ENCODE peak calls at places on chromosomes 2 and 18, in seven cellular contexts. O is stimulated activated CD8-positive, alpha-beta memory T cell treated with anti-CD3 and anti-CD28 coated beads, Interleukin-12 subunit alpha, Interleukin-12 subunit beta, amount 100 ng/mL, for 4 hours; P is NCI-H1417; H is AG08396; E is A549; D is NCI-H82; S is transverse colon. N is an unnamed sample.

GRCh38 chr2:86785456-86785855 is 5.3 kb downstream of the CD8A start:
- DNase-seq in H (no peak), O (peak), S (no peak), P (no peak), E (no peak), D (no peak), N (no peak)

GRCh38 chr2:120934891-120935338 is 199.2 kb downstream of the GLI2 start:
- DNase-seq in D (no peak), S (peak), E (peak), O (no peak), P (no peak), H (peak), N (no peak)

GRCh38 chr2:114424699-114425098 is 17.7 kb upstream of the DPP10 start:
- DNase-seq in O (no peak), E (no peak), P (no peak), H (no peak), D (no peak), S (no peak), N (no peak)

GRCh38 chr2:126932529-126932928 is 33.8 kb downstream of the TEX51 start:
- DNase-seq in D (no peak), E (no peak), O (no peak), H (no peak), S (no peak), P (no peak), N (no peak)

GRCh38 chr2:28406276-28407096 is 13.8 kb downstream of the FOSL2 start:
- DNase-seq in H (no peak), E (no peak), P (no peak), S (peak), D (no peak), O (peak), N (peak)

GRCh38 chr2:237459741-237460174 is 27.3 kb upstream of the MLPH start:
- DNase-seq in P (no peak), H (peak), O (no peak), E (peak), S (no peak), D (no peak), N (no peak)

GRCh38 chr2:195447353-195447975 is 209.6 kb upstream of the SLC39A10 start:
- DNase-seq in S (peak), H (no peak), E (peak), O (no peak), D (no peak), P (no peak), N (no peak)

GRCh38 chr2:100893753-100894530 is 74.0 kb downstream of the NPAS2 start:
- DNase-seq in P (no peak), E (peak), O (no peak), D (no peak), H (no peak), S (no peak), N (no peak)

GRCh38 chr18:74556166-74556565 is 21.9 kb downstream of the CNDP1 start:
- DNase-seq in E (no peak), P (no peak), D (no peak), S (no peak), H (no peak), O (no peak), N (no peak)

GRCh38 chr2:100988630-100989417 is 13.3 kb upstream of the RPL31 start:
- DNase-seq in H (no peak), S (no peak), D (no peak), E (no peak), P (no peak), O (no peak), N (no peak)

GRCh38 chr2:104597942-104598341 is 256.0 kb upstream of the POU3F3 start:
- DNase-seq in S (no peak), D (no peak), O (no peak), H (no peak), E (no peak), P (no peak), N (no peak)

GRCh38 chr2:2707111-2708035 is 376.3 kb upstream of the MYT1L start:
- DNase-seq in D (no peak), E (no peak), P (no peak), S (no peak), O (no peak), H (no peak), N (no peak)

GRCh38 chr2:234289789-234290188 is 207.1 kb downstream of the ARL4C start:
- DNase-seq in S (no peak), E (peak), D (no peak), P (no peak), O (peak), H (peak), N (peak)

GRCh38 chr2:166494140-166494544 is at the start of gene SCN7A:
- DNase-seq in H (peak), E (no peak), P (peak), O (no peak), D (peak), S (peak), N (peak)

GRCh38 chr2:27498975-27499374 is 2.3 kb downstream of the GCKR start:
- DNase-seq in E (no peak), O (no peak), H (no peak), S (no peak), D (no peak), P (no peak), N (no peak)

GRCh38 chr2:174025271-174026121 is 60.3 kb upstream of the SP3 start:
- DNase-seq in P (no peak), D (no peak), O (no peak), H (peak), E (no peak), S (peak), N (peak)

GRCh38 chr2:61282104-61282590 is 120.2 kb downstream of the C2orf74 start:
- DNase-seq in S (no peak), E (no peak), H (no peak), O (no peak), P (no peak), D (no peak), N (no peak)

GRCh38 chr18:40662898-40663437 is 1292.1 kb upstream of the PIK3C3 start:
- DNase-seq in H (no peak), O (no peak), E (no peak), P (no peak), D (no peak), S (no peak), N (no peak)

GRCh38 chr2:96869824-96870630 is at the start of gene SEMA4C:
- DNase-seq in O (peak), D (peak), S (peak), H (peak), P (peak), E (peak), N (peak)

GRCh38 chr2:28174211-28174610 is 218.4 kb upstream of the FOSL2 start:
- DNase-seq in O (no peak), S (no peak), D (no peak), H (no peak), E (no peak), P (no peak), N (no peak)

GRCh38 chr2:163198972-163199371 is 360.4 kb upstream of the KCNH7 start:
- DNase-seq in D (no peak), P (no peak), O (no peak), S (no peak), E (no peak), H (no peak), N (no peak)

GRCh38 chr18:75783816-75784215 is 356.3 kb upstream of the SMIM21 start:
- DNase-seq in O (no peak), E (no peak), P (no peak), H (no peak), S (no peak), D (peak), N (no peak)

N was measured in Peyer's patch.